ENCODE peak calls at places on chromosomes 6 and 20, in four cellular contexts. D is GM12891, S is transverse colon, T is stomach. V is an unnamed sample.

GRCh38 chr6:16136536-16137450 is 7.9 kb downstream of the MYLIP start:
- DNase-seq in D (no peak), S (no peak), T (peak; percentile 40), V (no peak)

GRCh38 chr20:41649489-41649888 is 31.3 kb upstream of the CHD6 start:
- DNase-seq in D (no peak), S (no peak), T (no peak), V (no peak)

GRCh38 chr6:70183512-70183911 is 119.4 kb downstream of the COL9A1 start:
- DNase-seq in D (no peak), S (no peak), T (no peak), V (no peak)

GRCh38 chr6:127458817-127459216 is 372 bp downstream of the KIAA0408 start:
- DNase-seq in D (no peak), S (no peak), T (no peak), V (no peak)

GRCh38 chr6:2791124-2792050 is 26.2 kb downstream of the WRNIP1 start:
- DNase-seq in D (peak; percentile 40), S (peak; percentile 77), T (peak; percentile 76), V (peak; percentile 88)

GRCh38 chr6:42745083-42745637 is 743 bp downstream of the TBCC start:
- DNase-seq in D (peak; percentile 31), S (peak; percentile 41), T (peak; percentile 34), V (peak; percentile 41)

GRCh38 chr6:436308-437041 is 44.9 kb downstream of the IRF4 start:
- DNase-seq in D (no peak), S (no peak), T (no peak), V (no peak)

GRCh38 chr6:149060300-149060984 is 257.1 kb upstream of the TAB2 start:
- DNase-seq in D (no peak), S (peak; percentile 64), T (no peak), V (no peak)

DNA sequence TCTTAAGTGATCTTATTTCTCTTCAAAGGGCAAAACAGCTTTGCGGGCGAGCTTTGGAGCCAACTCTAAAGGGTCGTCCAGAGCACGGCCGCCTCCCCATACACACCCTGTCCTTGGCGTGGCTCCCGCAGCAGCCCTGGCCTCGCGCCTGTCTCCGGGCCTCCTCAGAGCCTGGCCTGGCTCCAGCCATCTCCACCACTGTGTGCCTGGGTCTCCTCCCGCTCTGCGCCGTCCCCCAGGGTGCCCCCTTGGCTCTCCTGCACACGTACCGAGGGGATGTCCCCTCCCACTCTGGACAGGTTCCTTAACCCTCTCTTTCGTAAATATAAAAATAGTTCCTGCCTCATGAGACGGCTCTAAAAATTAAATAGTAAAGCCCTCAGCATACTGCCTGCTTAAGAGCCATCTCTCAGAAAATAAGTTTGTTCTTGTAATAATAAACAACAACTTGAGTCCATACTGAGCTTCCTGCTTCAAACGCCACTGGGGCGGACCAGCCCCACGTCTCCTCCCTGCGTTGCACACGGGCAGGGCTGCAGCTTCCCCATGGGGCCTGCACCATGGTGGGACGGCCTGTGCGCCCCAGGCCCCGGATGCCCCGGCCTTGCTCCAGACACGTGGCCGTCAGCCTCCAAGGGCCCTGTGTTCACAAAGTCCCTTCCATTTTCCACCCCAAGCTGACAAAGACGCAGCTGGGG is 226.2 kb downstream of the TTLL2 start:
- DNase-seq in D (no peak), S (peak; percentile 68), T (peak; percentile 86), V (no peak)
- TF ChIP-seq POLR2AphosphoS5 in D (no peak), S (no peak), T (peak; percentile 8), V (no peak)

DNA sequence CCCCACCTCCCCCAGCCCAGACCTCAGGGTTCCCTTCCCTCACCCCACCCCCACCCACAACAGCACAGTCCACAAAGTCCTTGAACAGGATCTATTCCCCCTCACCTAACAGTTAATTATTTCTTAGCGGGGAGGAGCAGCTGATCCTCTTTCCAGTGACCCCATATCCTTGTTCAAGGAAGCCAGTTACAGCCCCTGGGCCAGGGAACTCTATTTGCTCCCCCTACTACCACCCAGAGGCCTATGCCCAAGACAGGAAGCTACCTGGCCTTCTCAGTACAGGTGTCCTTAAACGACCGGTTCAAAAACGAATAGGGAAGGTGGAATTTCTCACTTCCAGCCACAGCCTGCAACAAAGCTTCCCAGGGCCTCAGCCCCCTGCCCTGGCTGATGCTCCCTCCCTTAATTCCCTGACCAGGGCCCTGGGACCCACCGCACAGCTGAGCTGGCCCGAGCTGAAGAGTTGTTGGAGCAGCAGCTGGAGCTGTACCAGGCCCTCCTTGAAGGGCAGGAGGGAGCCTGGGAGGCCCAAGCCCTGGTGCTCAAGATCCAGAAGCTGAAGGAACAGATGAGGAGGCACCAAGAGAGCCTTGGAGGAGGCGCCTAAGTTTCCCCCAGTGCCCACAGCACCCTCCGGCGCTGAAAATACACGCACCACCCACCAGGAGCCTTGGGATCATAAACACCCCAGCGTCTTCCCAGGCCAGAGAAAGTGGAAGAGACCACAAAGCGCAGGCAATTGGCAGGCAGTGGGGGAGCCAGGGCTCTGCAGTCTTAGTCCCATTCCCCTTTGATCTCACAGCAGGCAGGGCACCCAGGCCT is 778 bp downstream of the MCCD1 start:
- DNase-seq in D (no peak), S (no peak), T (no peak), V (no peak)
- TF ChIP-seq POLR2AphosphoS5 in D (peak; percentile 69), S (no peak), T (no peak), V (peak; percentile 77)

DNA sequence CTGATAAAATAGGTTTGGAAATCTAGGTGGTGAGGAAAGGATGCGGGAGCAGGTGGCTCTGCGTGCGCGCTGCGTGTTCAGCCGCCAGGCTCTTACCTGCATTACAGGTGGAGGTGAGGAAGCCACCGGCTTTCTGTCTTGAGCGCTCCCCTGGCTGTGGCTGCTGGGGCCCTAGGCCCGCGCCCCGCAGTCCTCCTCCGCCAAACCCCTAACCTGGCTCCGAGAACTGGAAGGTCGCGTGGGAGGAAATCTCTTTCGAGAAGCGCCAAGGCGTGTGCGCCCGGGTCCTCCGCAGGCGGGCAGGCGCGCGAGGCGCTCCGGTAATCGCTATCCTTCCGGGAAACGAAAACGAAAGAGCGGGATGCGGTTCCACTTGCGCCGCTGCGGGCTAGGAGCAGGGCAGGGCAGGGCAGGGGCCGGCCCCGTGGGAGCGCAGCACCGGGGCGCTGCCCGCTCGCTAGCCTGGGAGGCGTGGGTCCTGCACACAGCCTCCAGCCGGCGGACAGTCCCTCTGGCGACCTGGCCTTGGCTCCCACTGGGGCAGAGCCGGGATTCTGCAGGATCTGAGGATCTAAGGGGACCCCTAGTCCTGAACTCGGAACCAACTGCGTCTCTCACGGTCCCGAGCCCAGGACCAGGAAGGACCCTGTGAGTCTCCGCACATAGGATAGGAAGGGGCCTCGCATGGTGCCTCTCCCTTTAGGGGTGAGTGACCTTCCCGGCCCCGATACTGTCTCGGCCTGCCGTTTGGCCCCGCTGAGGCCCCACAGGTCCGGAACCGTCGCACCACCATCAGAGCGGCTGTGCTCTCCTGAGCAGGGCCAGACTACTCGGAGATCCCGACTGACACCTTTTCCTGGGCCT is at the start of gene ETV7:
- DNase-seq in D (peak; percentile 40), S (peak; percentile 66), T (peak; percentile 63), V (no peak)
- TF ChIP-seq POLR2AphosphoS5 in D (no peak), S (no peak), T (peak; percentile 27), V (no peak)

DNA sequence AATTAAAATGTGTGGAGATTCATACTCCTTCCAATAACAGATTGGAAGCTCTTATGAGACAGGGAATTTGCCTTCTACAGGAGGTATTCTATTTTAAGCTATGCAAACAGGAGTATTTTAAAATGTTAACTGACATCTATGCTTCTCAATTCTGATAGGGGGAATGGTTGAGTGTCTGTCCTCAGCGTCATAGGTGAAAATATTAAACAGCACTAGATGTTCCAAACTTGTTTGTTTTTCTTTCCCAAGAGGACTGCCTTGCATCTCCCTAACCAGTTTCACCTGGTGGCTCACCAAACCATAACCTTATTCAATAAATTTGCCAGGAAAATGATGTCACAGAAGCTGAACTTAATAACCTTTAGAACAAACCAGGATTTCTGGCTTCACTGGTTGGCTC is 24.6 kb upstream of the ARG1 start:
- DNase-seq in D (no peak), S (no peak), T (no peak), V (no peak)
- TF ChIP-seq POLR2AphosphoS5 in D (no peak), S (no peak), T (no peak), V (no peak)

DNA sequence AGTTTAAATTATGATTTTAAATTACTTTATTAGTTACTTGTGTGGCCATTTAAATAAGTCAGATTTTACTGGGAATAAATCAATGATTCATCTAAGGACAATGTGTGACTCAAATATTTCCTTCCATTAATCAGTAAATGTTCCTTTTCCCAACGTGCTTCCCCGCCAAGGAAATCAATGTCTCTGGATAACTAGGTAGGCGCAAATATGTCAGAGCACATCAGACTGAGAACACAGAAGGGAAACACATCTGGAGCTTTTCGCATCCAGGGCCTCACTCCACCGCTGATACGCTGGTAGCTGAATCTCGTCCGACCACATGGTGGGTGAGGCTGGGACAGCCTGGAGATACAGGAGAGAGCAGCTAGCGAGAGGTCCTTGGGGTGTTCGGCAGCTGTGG is 56.4 kb upstream of the RPS6KA2 start:
- DNase-seq in D (no peak), S (no peak), T (no peak), V (no peak)
- TF ChIP-seq POLR2AphosphoS5 in D (no peak), S (no peak), T (no peak), V (no peak)

DNA sequence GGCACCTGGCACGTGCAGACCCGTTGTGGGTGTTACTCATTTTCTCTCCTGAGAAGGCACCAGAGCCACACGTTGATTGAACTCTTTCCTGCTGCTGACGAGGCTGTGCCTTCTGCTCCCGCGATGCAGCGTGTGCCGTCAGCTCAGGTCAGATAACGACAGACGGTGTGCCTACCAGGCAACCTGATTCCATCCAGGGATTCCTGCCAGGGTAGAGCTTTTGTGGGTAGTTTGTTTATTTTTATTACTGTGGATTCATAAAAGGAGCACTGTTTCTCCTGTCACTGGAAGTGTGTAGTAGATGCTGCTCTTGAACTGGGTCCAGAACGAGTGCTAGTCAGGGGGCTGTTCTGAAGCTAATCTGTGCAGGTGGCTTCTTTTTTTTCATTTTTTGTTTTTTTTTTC is 20.7 kb downstream of the PRPF6 start:
- DNase-seq in D (no peak), S (no peak), T (no peak), V (no peak)
- TF ChIP-seq POLR2AphosphoS5 in D (no peak), S (no peak), T (no peak), V (no peak)

V was measured in HL-60.